ENCODE peak calls at places on chromosomes 16 and 17, in ten cellular contexts. X is effector memory CD4-positive, alpha-beta T cell; N is bronchial epithelial cell; G is lower lobe of right lung; I is psoas muscle; D is Karpas-422; C is heart left ventricle; K is cardiac fibroblast; O is adrenal gland; L is heart right ventricle. H is an unnamed sample.
A peak's percentile ranks its signal among the peaks of the same experiment; 100 is the strongest.

GRCh38 chr16:3173892-3174617 is 13.9 kb upstream of the OR1F1 start:
- DNase-seq in X (no peak), N (peak; percentile 61), G (peak; percentile 29), I (no peak), D (peak; percentile 88), C (no peak), K (peak; percentile 50), O (no peak), L (no peak), H (peak; percentile 87)

GRCh38 chr17:43125967-43126910 is 1.1 kb upstream of the BRCA1 start:
- DNase-seq in X (no peak), N (no peak), G (no peak), I (no peak), D (no peak), C (no peak), K (no peak), O (peak; percentile 52), L (no peak), H (no peak)

GRCh38 chr16:57062329-57062728 is 30.1 kb upstream of the CPNE2 start:
- DNase-seq in X (no peak), N (no peak), G (no peak), I (no peak), D (no peak), C (no peak), K (no peak), O (peak; percentile 78), L (peak; percentile 41), H (no peak)

GRCh38 chr16:75555213-75555706 is 792 bp downstream of the TMEM231 start:
- DNase-seq in X (no peak), N (peak; percentile 87), G (peak; percentile 78), I (peak; percentile 76), D (peak; percentile 94), C (peak; percentile 90), K (peak; percentile 92), O (peak; percentile 94), L (peak; percentile 88), H (peak; percentile 88)

GRCh38 chr16:65123846-65124513 is 2.1 kb upstream of the CDH11 start:
- DNase-seq in X (no peak), N (no peak), G (no peak), I (no peak), D (no peak), C (no peak), K (no peak), O (no peak), L (no peak), H (no peak)

GRCh38 chr17:36675786-36676185 is 74.4 kb downstream of the MRM1 start:
- DNase-seq in X (no peak), N (no peak), G (no peak), I (no peak), D (no peak), C (no peak), K (no peak), O (no peak), L (no peak), H (no peak)

GRCh38 chr16:51155901-51156810 is 5.1 kb upstream of the SALL1 start:
- DNase-seq in X (no peak), N (no peak), G (no peak), I (no peak), D (no peak), C (no peak), K (peak; percentile 16), O (no peak), L (no peak), H (no peak)

GRCh38 chr16:88536971-88537751 is 33.0 kb upstream of the ZC3H18 start:
- DNase-seq in X (no peak), N (peak; percentile 19), G (no peak), I (no peak), D (no peak), C (no peak), K (no peak), O (no peak), L (no peak), H (no peak)

GRCh38 chr17:73646409-73647305 is 2.4 kb upstream of the SDK2 start:
- DNase-seq in X (no peak), N (no peak), G (no peak), I (no peak), D (peak; percentile 69), C (no peak), K (no peak), O (no peak), L (no peak), H (peak; percentile 73)

GRCh38 chr17:73643012-73643845 is 1.0 kb downstream of the SDK2 start:
- DNase-seq in X (no peak), N (peak; percentile 25), G (no peak), I (no peak), D (no peak), C (peak; percentile 56), K (no peak), O (no peak), L (no peak), H (peak; percentile 75)

GRCh38 chr17:73644145-73645049 is at the start of gene SDK2:
- DNase-seq in X (no peak), N (no peak), G (no peak), I (no peak), D (no peak), C (no peak), K (no peak), O (no peak), L (no peak), H (peak; percentile 53)

GRCh38 chr17:73643846-73644144 is 450 bp downstream of the SDK2 start:
- DNase-seq in X (no peak), N (no peak), G (no peak), I (no peak), D (no peak), C (no peak), K (no peak), O (no peak), L (no peak), H (no peak)

DNA sequence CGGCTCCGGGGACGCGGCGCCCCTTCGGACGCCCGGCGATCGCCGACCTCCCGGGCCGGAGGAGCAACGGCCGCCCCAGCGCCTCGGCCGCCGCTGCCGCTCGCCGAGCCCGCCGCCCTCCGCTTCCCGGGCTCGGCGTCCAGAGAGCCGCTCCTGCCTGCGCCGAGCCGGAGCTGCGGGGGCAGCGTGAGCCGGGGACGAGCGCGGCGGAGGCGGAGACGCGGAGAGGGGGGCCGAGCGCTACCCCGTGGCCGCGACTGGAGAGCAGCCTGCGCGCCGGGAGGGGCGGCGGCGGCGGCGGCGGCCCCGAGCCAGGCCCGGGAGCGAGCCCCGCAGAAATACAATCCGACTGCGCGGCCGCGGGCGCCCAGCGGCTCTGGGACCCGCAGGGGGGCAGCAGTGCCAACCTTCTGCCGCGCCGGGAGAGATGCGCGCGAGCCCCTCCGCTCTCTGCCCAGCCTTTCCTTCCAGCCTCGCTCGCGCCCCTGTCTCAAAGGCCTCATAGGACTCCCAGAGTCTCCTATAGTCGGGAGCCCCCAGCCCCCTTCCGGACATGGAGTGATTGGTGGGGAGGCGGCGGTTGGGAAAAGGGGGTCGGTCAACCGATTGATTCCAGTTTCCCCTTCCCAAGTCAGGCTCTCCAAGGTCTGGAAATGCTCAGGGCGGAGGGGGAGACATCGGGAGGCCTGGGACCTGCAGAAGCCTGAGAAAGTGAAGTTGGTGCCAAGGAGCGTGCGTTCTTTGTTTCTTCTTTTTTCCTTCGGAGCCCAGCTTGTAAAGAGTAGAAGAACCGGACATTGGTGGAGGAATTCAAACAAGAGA is 1.0 kb upstream of the SDK2 start:
- DNase-seq in X (no peak), N (peak; percentile 32), G (no peak), I (peak; percentile 38), D (no peak), C (peak; percentile 65), K (no peak), O (no peak), L (peak; percentile 31), H (peak; percentile 87)
- H3K4me3 ChIP-seq in X (no peak overlapping the region), N (peak overlapping the region; percentile 78), G (peak overlapping the region; percentile 52), I (peak overlapping the region; percentile 64), D (no peak overlapping the region), C (peak overlapping the region; percentile 57), K (no peak overlapping the region), O (no peak overlapping the region), L (peak overlapping the region; percentile 55), H (peak overlapping the region; percentile 84)

GRCh38 chr16:14015948-14016347 is 55.2 kb upstream of the MRTFB start:
- DNase-seq in X (no peak), N (peak; percentile 94), G (peak; percentile 48), I (no peak), D (no peak), C (peak; percentile 54), K (peak; percentile 90), O (peak; percentile 74), L (no peak), H (no peak)
- H3K4me3 ChIP-seq in X (no peak overlapping the region), N (no peak overlapping the region), G (peak overlapping the region; percentile 35), I (peak overlapping the region; percentile 28), D (no peak overlapping the region), C (peak overlapping the region; percentile 45), K (no peak overlapping the region), O (no peak overlapping the region), L (peak overlapping the region; percentile 43), H (no peak overlapping the region)

DNA sequence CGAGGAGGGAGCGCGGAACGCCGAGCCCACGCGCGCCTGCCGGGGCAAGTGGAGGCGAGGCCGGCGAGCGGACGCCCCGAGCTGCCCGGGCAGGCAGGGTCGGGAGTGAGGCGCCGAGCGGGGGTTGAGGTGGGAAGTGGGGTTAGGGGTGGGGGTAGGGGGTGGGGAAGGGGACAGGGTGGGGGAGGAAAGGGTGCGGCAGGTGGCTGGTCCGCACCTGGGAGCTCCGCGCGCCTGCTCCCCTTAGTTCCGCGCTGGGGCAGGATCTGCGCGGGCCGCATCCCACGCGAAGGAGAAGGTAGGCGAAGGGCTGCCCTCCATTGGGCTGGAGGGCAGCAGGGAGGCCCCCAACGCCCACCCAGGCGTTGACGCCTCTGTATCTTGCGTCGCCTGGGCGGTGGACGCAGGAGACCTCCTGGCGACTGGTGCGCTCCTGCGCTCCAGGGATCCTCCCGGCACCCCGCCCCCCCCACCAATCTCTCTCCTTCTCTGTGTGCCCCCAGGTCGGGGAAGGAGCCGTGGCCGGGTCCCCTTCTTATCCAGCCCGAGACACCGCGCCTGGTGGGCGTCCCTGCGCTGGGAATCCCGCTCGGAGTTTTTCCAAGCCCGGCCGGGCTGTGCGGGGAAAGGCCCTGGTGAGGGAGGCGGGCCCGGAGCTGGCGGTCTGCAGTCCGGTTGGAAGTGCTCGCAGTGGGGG is 51.3 kb upstream of the AMZ2 start:
- DNase-seq in X (no peak), N (no peak), G (no peak), I (no peak), D (peak; percentile 42), C (no peak), K (no peak), O (no peak), L (no peak), H (no peak)
- H3K4me3 ChIP-seq in X (peak overlapping the region; percentile 77), N (peak overlapping the region; percentile 6), G (peak overlapping the region; percentile 47), I (peak overlapping the region; percentile 66), D (peak overlapping the region; percentile 74), C (peak overlapping the region; percentile 53), K (no peak overlapping the region), O (no peak overlapping the region), L (peak overlapping the region; percentile 49), H (peak overlapping the region; percentile 49)

GRCh38 chr17:18045691-18046090 is 6.5 kb downstream of the GID4 start:
- DNase-seq in X (no peak), N (no peak), G (no peak), I (no peak), D (peak; percentile 66), C (no peak), K (no peak), O (no peak), L (no peak), H (no peak)

GRCh38 chr17:18043491-18043890 is 4.3 kb downstream of the GID4 start:
- DNase-seq in X (no peak), N (peak; percentile 35), G (no peak), I (no peak), D (peak; percentile 55), C (no peak), K (peak; percentile 32), O (no peak), L (no peak), H (no peak)

GRCh38 chr17:18042969-18043368 is 3.8 kb downstream of the GID4 start:
- DNase-seq in X (no peak), N (no peak), G (no peak), I (no peak), D (no peak), C (no peak), K (no peak), O (no peak), L (no peak), H (no peak)

GRCh38 chr17:18041776-18042175 is 2.6 kb downstream of the GID4 start:
- DNase-seq in X (no peak), N (peak; percentile 91), G (no peak), I (peak; percentile 37), D (no peak), C (no peak), K (peak; percentile 72), O (no peak), L (no peak), H (no peak)

DNA sequence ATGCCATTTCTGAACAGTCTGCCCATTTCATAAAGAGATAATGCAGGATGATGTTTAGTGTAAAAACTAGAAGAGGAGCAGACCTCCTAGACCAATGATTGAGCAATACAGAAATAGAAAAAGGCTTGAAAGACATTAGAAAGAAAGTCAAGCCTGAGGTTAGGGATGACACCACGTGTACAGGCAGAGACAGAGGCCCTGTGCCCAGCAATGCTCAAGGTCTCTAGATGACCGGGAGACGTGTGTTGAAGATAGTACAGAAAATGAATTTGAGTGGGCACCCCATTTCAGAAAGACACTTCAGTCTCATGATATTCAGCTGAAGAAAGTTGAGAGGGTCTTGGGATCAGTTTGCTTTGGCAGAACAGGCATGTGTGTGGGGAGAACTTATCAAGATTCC is 5.4 kb downstream of the GID4 start:
- DNase-seq in X (no peak), N (no peak), G (no peak), I (no peak), D (no peak), C (no peak), K (no peak), O (no peak), L (no peak), H (no peak)
- H3K4me3 ChIP-seq in X (no peak overlapping the region), N (no peak overlapping the region), G (no peak overlapping the region), I (no peak overlapping the region), D (no peak overlapping the region), C (no peak overlapping the region), K (no peak overlapping the region), O (no peak overlapping the region), L (no peak overlapping the region), H (no peak overlapping the region)

H was measured in WERI-Rb-1.